ENCODE peak calls at places on chromosomes 13 and 19, in five cellular contexts. C is BE2C, B is pancreas, X is Panc1, F is bronchial epithelial cell. Z is an unnamed sample. For H3K27me3, the result is how much of the 10 kb centered on the place peaks cover.

GRCh38 chr13:99280166-99280565 is 22.0 kb upstream of the GPR18 start:
- DNase-seq in C (no peak), B (no peak), X (no peak), F (peak), Z (no peak)

GRCh38 chr13:29434217-29434940 is 161.1 kb downstream of the SLC7A1 start:
- DNase-seq in C (peak), B (no peak), X (no peak), F (no peak), Z (no peak)

GRCh38 chr19:41957838-41958366 is 1.2 kb downstream of the RABAC1 start:
- DNase-seq in C (peak), B (peak), X (peak), F (peak), Z (peak)

GRCh38 chr19:42150940-42151339 is 18.7 kb upstream of the POU2F2 start:
- DNase-seq in C (no peak), B (no peak), X (no peak), F (no peak), Z (no peak)

GRCh38 chr19:18500376-18500775 is 21.5 kb downstream of the ELL start:
- DNase-seq in C (no peak), B (no peak), X (no peak), F (no peak), Z (no peak)

GRCh38 chr19:48085904-48086864 is 24.4 kb downstream of the PLA2G4C start:
- DNase-seq in C (peak), B (no peak), X (no peak), F (no peak), Z (no peak)

GRCh38 chr13:59422646-59423045 is 741.1 kb downstream of the DIAPH3 start:
- DNase-seq in C (no peak), B (no peak), X (no peak), F (no peak), Z (no peak)

GRCh38 chr19:32230441-32230840 is 115.0 kb upstream of the ZNF507 start:
- DNase-seq in C (no peak), B (no peak), X (no peak), F (no peak), Z (no peak)

GRCh38 chr19:16051254-16052025 is 24.9 kb upstream of the TPM4 start:
- DNase-seq in C (peak), B (no peak), X (no peak), F (peak), Z (no peak)

GRCh38 chr19:15115762-15116615 is 8.8 kb downstream of the SYDE1 start:
- DNase-seq in C (no peak), B (no peak), X (no peak), F (no peak), Z (no peak)

DNA sequence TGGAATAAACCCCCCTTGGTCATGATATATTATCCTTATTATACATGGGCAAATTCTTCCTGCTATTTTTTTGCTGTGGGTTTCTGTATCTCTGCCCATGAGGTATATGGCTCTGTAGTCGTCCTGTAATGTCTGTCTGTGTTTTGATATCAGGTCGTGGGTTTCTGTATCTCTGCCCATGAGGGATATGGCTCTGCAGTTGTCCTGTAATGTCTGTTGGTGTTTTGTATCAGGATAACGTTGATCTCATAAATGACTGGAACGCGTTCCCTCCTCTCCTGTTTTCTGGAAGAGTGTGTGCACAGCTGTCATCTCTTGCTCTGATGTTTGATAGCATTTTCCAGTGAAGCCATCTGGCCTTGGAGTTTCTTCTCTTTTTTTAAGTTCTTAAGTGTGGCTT is 57.2 kb downstream of the SOX1 start:
- DNase-seq in C (no peak), B (no peak), X (no peak), F (no peak), Z (no peak)
- H3K27me3 ChIP-seq in C (half or more), B (under half), X (under half), F (under half), Z (under half)

GRCh38 chr13:112782433-112783010 is 92.7 kb downstream of the ATP11A start:
- DNase-seq in C (no peak), B (no peak), X (no peak), F (no peak), Z (no peak)

GRCh38 chr13:112783946-112784500 is 94.2 kb downstream of the ATP11A start:
- DNase-seq in C (no peak), B (no peak), X (no peak), F (no peak), Z (no peak)

GRCh38 chr13:112784811-112785418 is 95.1 kb downstream of the ATP11A start:
- DNase-seq in C (no peak), B (no peak), X (no peak), F (no peak), Z (no peak)

GRCh38 chr13:112781881-112782361 is 92.1 kb downstream of the ATP11A start:
- DNase-seq in C (peak), B (no peak), X (no peak), F (no peak), Z (no peak)

DNA sequence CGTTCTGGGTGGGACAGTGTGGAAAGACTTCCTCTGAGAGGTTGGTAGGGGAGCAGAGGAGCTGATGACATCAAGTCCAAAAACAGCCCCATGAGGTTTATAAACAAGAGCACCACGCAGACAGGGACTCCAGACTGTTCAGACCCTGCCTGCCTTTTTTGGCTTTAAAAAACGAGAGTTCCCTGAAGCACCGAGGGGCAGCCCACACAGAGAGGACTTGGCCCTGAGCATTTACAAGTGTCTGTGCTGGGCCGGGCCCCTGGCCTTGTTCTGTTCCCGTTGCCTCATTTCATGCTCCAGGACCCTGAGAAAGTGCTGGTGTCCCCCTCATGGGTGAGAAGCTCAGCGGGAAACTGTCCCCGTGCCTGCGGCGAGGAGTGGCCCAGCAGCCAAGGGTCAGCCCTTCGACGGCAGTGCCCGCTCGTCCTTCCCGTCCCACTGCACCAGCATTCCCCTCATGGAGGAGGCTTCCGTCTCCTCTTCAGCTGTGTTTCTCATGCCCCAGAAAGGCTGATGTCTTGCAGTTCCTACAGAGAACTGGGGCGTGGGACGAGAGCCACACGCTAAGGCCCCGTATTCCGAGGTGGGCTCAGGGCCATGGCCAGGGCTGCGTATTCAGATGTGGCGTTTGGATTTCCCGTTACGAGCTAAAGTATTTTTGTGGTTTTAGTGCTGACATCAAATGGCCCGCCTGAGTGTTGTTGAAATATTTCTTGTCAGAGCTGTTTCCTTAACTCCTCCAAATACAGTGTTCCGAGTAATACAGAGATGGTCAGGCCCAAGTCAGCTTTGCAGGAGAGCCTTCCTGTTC is 93.5 kb downstream of the ATP11A start:
- DNase-seq in C (no peak), B (no peak), X (no peak), F (no peak), Z (no peak)
- H3K4me3 ChIP-seq in C (no peak), B (no peak), X (no peak), F (no peak), Z (no peak)

DNA sequence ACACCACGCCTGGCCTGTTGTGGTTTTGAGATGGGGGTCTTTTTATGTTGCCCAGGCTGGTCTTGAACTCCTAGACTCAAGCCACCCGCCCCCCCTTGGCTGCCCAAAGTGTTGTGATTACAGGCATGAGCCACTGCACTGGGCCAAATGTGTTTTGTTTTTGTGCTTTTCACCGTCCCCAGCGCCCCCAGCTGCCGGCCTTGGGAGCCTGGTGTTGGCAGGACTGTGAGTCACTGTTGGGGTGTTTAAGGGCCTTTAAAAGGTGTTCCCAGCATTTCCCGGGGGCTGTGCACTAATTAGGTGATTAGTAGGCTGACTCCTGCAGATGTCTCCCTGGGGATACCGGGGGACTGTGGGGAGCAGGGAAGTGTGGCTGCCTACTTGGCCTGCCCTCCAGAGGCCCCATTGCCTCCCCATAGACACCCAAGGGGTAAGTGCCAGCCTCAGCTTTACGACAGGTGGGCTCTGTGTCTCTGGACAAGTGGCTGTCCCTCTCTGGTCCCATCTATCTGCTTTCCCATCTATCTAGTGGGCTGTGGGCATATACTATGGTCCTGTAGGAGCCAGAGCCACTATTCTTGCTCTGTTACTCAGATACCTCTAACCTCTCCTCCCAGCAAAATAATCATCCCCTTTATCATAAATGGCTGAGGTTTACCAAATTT is 11.8 kb upstream of the TLE5 start:
- DNase-seq in C (no peak), B (no peak), X (no peak), F (no peak), Z (no peak)
- TF ChIP-seq CTCF in C (no peak), B (no peak), X (no peak), F (peak), Z (peak)

DNA sequence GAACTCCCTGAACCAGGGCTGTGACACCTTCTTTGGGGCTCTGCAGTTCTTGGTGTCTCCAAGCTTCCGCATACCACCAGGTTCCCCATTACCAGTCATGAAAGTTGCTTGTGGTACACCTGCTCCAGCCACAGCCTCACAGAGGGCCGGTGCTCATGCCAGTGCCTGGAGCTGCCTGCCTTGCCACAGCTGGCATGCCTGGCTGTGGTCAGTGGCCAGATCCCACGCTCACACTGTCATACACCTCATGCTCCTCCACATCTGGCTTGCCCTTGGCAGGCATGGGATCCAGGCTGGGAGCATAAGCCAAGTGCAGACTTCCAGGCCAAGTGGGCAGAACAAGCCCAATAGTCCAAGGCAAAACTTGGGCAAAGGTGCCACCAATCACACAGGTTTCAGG is 1054.9 kb downstream of the SLITRK5 start:
- DNase-seq in C (no peak), B (no peak), X (no peak), F (no peak), Z (no peak)
- H3K27me3 ChIP-seq in C (under half), B (under half), X (under half), F (under half), Z (under half)

DNA sequence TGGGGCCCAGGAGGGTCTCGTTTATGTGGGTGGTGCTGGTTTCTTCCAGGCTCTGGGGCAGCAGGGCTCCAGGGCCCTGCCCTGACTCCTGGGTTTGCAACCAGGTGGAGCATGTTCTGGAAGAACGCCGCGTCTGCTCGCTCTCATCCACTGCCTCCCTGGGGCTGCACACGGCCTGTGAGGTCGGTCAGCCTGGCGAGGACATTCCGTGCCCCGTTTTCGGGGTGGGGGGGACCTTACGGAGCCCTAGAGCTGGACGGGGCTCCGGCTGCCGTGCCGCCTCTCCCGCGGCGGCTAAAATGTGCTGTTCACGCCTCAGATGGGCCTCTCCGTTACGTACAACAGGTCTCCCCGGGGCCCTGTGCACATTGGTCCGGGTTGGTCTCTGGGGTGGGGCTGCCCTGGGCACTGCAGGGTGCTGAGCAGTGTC is 3.3 kb downstream of the GNA11 start:
- DNase-seq in C (no peak), B (no peak), X (no peak), F (no peak), Z (no peak)
- H3K4me3 ChIP-seq in C (no peak), B (peak), X (peak), F (no peak), Z (no peak)

GRCh38 chr13:74761794-74762193 is 627.6 kb upstream of the KLF12 start:
- DNase-seq in C (no peak), B (no peak), X (no peak), F (no peak), Z (no peak)

GRCh38 chr13:74770361-74770760 is 636.2 kb upstream of the KLF12 start:
- DNase-seq in C (no peak), B (no peak), X (no peak), F (peak), Z (no peak)

GRCh38 chr13:74767031-74767430 is 632.8 kb upstream of the KLF12 start:
- DNase-seq in C (no peak), B (no peak), X (no peak), F (peak), Z (no peak)

GRCh38 chr13:74768521-74769090 is 634.4 kb upstream of the KLF12 start:
- DNase-seq in C (no peak), B (no peak), X (no peak), F (no peak), Z (no peak)

DNA sequence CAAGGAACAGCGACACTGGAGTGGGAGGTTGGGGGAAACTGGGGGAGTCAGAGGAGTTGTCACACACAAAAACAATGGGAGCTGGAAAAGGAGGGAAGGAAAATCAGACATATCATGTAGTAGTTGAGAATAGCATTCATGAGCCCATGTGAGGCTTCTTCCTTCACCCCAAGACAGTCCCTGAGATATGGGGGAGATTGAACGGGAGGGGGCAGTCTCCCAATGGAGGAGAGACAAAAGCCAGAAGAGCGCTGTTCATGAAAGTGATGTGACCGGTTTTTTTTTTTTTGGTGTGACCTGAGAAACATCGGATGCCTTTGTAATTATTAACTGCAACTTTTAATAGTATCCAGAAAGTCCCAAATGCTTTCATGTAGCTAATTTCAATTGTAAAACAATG is 631.8 kb upstream of the KLF12 start:
- DNase-seq in C (no peak), B (no peak), X (no peak), F (no peak), Z (no peak)
- TF ChIP-seq CTCF in C (no peak), B (no peak), X (no peak), F (no peak), Z (no peak)

Z was measured in kidney epithelial cell.